ENCODE peak calls at places on chromosomes 2 and 18, in nine cellular contexts. One of them, this sample, is unnamed.
A peak's percentile ranks its signal among the peaks of the same experiment; 100 is the strongest.

GRCh38 chr2:68420254-68420910 is 46.7 kb downstream of the FBXO48 start:
- DNase-seq in astrocyte: no peak
- DNase-seq in hepatocyte: no peak
- DNase-seq in cardiac muscle cell: peak; percentile 65
- DNase-seq in stomach: no peak
- DNase-seq in mesendoderm: peak; percentile 62
- DNase-seq in colonic mucosa: no peak
- DNase-seq in neuronal stem cell: no peak
- DNase-seq in fibroblast of lung: peak; percentile 67
- DNase-seq in this sample: no peak

GRCh38 chr2:15668611-15669305 is 77.1 kb downstream of the DDX1 start:
- DNase-seq in mesendoderm: no peak
- DNase-seq in fibroblast of lung: peak; percentile 3
- DNase-seq in astrocyte: no peak
- DNase-seq in neuronal stem cell: no peak
- DNase-seq in colonic mucosa: no peak
- DNase-seq in cardiac muscle cell: peak; percentile 67
- DNase-seq in stomach: no peak
- DNase-seq in hepatocyte: peak; percentile 45
- DNase-seq in this sample: no peak

GRCh38 chr2:241994086-241994485 is 124.6 kb downstream of the RTP5 start:
- DNase-seq in colonic mucosa: no peak
- DNase-seq in hepatocyte: no peak
- DNase-seq in neuronal stem cell: no peak
- DNase-seq in stomach: peak; percentile 21
- DNase-seq in astrocyte: no peak
- DNase-seq in cardiac muscle cell: no peak
- DNase-seq in mesendoderm: no peak
- DNase-seq in fibroblast of lung: no peak
- DNase-seq in this sample: no peak

GRCh38 chr2:48601349-48601748 is 16.3 kb upstream of the GTF2A1L start:
- DNase-seq in cardiac muscle cell: peak; percentile 26
- DNase-seq in colonic mucosa: peak; percentile 23
- DNase-seq in neuronal stem cell: no peak
- DNase-seq in fibroblast of lung: peak; percentile 25
- DNase-seq in stomach: no peak
- DNase-seq in astrocyte: peak; percentile 17
- DNase-seq in hepatocyte: peak; percentile 59
- DNase-seq in mesendoderm: peak; percentile 71
- DNase-seq in this sample: peak; percentile 18

GRCh38 chr18:5964108-5964507 is 68.8 kb upstream of the TMEM200C start:
- DNase-seq in astrocyte: no peak
- DNase-seq in hepatocyte: no peak
- DNase-seq in stomach: no peak
- DNase-seq in mesendoderm: no peak
- DNase-seq in colonic mucosa: no peak
- DNase-seq in neuronal stem cell: no peak
- DNase-seq in cardiac muscle cell: no peak
- DNase-seq in fibroblast of lung: no peak
- DNase-seq in this sample: no peak

GRCh38 chr2:207825958-207826330 is 56.2 kb upstream of the FZD5 start:
- DNase-seq in mesendoderm: no peak
- DNase-seq in fibroblast of lung: no peak
- DNase-seq in neuronal stem cell: no peak
- DNase-seq in stomach: no peak
- DNase-seq in hepatocyte: no peak
- DNase-seq in colonic mucosa: no peak
- DNase-seq in astrocyte: no peak
- DNase-seq in cardiac muscle cell: no peak
- DNase-seq in this sample: no peak

GRCh38 chr2:168184896-168185513 is 62.4 kb downstream of the STK39 start:
- DNase-seq in stomach: no peak
- DNase-seq in fibroblast of lung: no peak
- DNase-seq in cardiac muscle cell: no peak
- DNase-seq in colonic mucosa: no peak
- DNase-seq in mesendoderm: no peak
- DNase-seq in hepatocyte: no peak
- DNase-seq in neuronal stem cell: no peak
- DNase-seq in astrocyte: peak; percentile 36
- DNase-seq in this sample: peak; percentile 63

GRCh38 chr2:239311132-239312040 is 89.4 kb downstream of the HDAC4 start:
- DNase-seq in neuronal stem cell: no peak
- DNase-seq in fibroblast of lung: peak; percentile 55
- DNase-seq in colonic mucosa: peak; percentile 28
- DNase-seq in cardiac muscle cell: no peak
- DNase-seq in stomach: peak; percentile 25
- DNase-seq in mesendoderm: no peak
- DNase-seq in hepatocyte: no peak
- DNase-seq in astrocyte: no peak
- DNase-seq in this sample: no peak

GRCh38 chr18:46668135-46668534 is 11.1 kb upstream of the LOXHD1 start:
- DNase-seq in fibroblast of lung: no peak
- DNase-seq in stomach: no peak
- DNase-seq in neuronal stem cell: no peak
- DNase-seq in cardiac muscle cell: no peak
- DNase-seq in mesendoderm: no peak
- DNase-seq in colonic mucosa: no peak
- DNase-seq in hepatocyte: no peak
- DNase-seq in astrocyte: no peak
- DNase-seq in this sample: no peak

GRCh38 chr2:136131484-136131960 is 13.6 kb upstream of the CXCR4 start:
- DNase-seq in mesendoderm: no peak
- DNase-seq in cardiac muscle cell: no peak
- DNase-seq in hepatocyte: no peak
- DNase-seq in neuronal stem cell: no peak
- DNase-seq in astrocyte: no peak
- DNase-seq in colonic mucosa: no peak
- DNase-seq in fibroblast of lung: no peak
- DNase-seq in stomach: no peak
- DNase-seq in this sample: no peak

GRCh38 chr18:36662000-36662399 is 166.8 kb downstream of the TPGS2 start:
- DNase-seq in hepatocyte: peak; percentile 21
- DNase-seq in astrocyte: no peak
- DNase-seq in mesendoderm: peak; percentile 72
- DNase-seq in neuronal stem cell: no peak
- DNase-seq in fibroblast of lung: peak; percentile 3
- DNase-seq in stomach: no peak
- DNase-seq in colonic mucosa: no peak
- DNase-seq in cardiac muscle cell: peak; percentile 21
- DNase-seq in this sample: no peak

GRCh38 chr2:6880200-6880733 is 2.7 kb downstream of the RSAD2 start:
- DNase-seq in fibroblast of lung: no peak
- DNase-seq in neuronal stem cell: no peak
- DNase-seq in cardiac muscle cell: peak; percentile 27
- DNase-seq in mesendoderm: no peak
- DNase-seq in astrocyte: no peak
- DNase-seq in colonic mucosa: no peak
- DNase-seq in hepatocyte: no peak
- DNase-seq in stomach: no peak
- DNase-seq in this sample: no peak

GRCh38 chr2:178845565-178846457 is 38.6 kb upstream of the TTN start:
- DNase-seq in astrocyte: peak; percentile 83
- DNase-seq in hepatocyte: no peak
- DNase-seq in colonic mucosa: no peak
- DNase-seq in neuronal stem cell: no peak
- DNase-seq in mesendoderm: no peak
- DNase-seq in cardiac muscle cell: peak; percentile 55
- DNase-seq in fibroblast of lung: peak; percentile 88
- DNase-seq in stomach: no peak
- DNase-seq in this sample: no peak

GRCh38 chr2:98665638-98666037 is 57.2 kb downstream of the UNC50 start:
- DNase-seq in cardiac muscle cell: no peak
- DNase-seq in mesendoderm: no peak
- DNase-seq in fibroblast of lung: no peak
- DNase-seq in astrocyte: no peak
- DNase-seq in stomach: no peak
- DNase-seq in colonic mucosa: no peak
- DNase-seq in hepatocyte: no peak
- DNase-seq in neuronal stem cell: no peak
- DNase-seq in this sample: no peak

GRCh38 chr2:134402385-134402784 is 148.5 kb downstream of the MGAT5 start:
- DNase-seq in cardiac muscle cell: peak; percentile 88
- DNase-seq in stomach: no peak
- DNase-seq in fibroblast of lung: peak; percentile 82
- DNase-seq in neuronal stem cell: no peak
- DNase-seq in astrocyte: peak; percentile 26
- DNase-seq in colonic mucosa: no peak
- DNase-seq in mesendoderm: no peak
- DNase-seq in hepatocyte: no peak
- DNase-seq in this sample: no peak

GRCh38 chr18:7924616-7925015 is 357.5 kb downstream of the PTPRM start:
- DNase-seq in fibroblast of lung: no peak
- DNase-seq in hepatocyte: no peak
- DNase-seq in colonic mucosa: no peak
- DNase-seq in mesendoderm: peak; percentile 75
- DNase-seq in astrocyte: no peak
- DNase-seq in cardiac muscle cell: peak; percentile 20
- DNase-seq in stomach: no peak
- DNase-seq in neuronal stem cell: no peak
- DNase-seq in this sample: no peak

GRCh38 chr2:232871418-232871834 is 1.4 kb downstream of the SNORC start:
- DNase-seq in mesendoderm: no peak
- DNase-seq in fibroblast of lung: no peak
- DNase-seq in astrocyte: no peak
- DNase-seq in colonic mucosa: no peak
- DNase-seq in hepatocyte: no peak
- DNase-seq in neuronal stem cell: no peak
- DNase-seq in cardiac muscle cell: no peak
- DNase-seq in stomach: no peak
- DNase-seq in this sample: no peak

DNA sequence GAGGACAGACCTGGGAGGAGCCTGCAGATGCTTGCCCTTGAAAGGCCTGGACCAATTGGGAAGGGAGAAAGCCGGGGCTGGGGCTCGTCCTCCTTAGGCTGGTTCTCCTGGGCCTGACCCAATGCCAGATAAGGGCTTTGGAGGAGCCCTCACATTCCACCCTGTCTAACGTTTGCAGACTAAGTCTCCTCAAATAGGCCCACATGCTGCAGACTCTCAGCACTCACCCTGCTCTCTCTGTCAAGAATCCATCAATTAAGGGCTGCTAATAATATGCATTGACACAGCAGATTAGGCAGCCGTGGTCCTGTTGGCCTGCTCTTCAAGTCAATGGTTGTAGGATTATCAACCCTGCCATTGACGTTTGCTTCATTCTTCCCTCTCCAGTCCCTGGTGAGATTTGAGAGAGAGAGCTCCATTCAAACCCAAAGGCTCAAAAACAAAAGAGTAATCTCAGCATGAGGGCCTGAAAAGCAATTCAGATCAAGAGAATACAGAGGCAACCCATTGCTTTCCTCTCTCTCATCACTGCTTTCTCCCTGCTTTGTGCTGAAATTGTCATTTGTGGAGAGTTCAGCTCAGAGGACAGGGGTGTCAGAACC is 167.6 kb downstream of the INSIG2 start:
- DNase-seq in neuronal stem cell: peak; percentile 74
- DNase-seq in fibroblast of lung: no peak
- DNase-seq in colonic mucosa: no peak
- DNase-seq in cardiac muscle cell: no peak
- DNase-seq in hepatocyte: no peak
- DNase-seq in mesendoderm: peak; percentile 62
- DNase-seq in astrocyte: no peak
- DNase-seq in stomach: no peak
- DNase-seq in this sample: no peak
- H3K27ac ChIP-seq in neuronal stem cell: peak overlapping the region; percentile 87
- H3K27ac ChIP-seq in fibroblast of lung: no peak overlapping the region
- H3K27ac ChIP-seq in colonic mucosa: no peak overlapping the region
- H3K27ac ChIP-seq in cardiac muscle cell: no peak overlapping the region
- H3K27ac ChIP-seq in hepatocyte: no peak overlapping the region
- H3K27ac ChIP-seq in mesendoderm: peak overlapping the region; percentile 1
- H3K27ac ChIP-seq in astrocyte: no peak overlapping the region
- H3K27ac ChIP-seq in stomach: no peak overlapping the region
- H3K27ac ChIP-seq in this sample: no peak overlapping the region

GRCh38 chr2:26245810-26246209 is 1.1 kb downstream of the HADHB start:
- DNase-seq in neuronal stem cell: no peak
- DNase-seq in hepatocyte: no peak
- DNase-seq in stomach: no peak
- DNase-seq in colonic mucosa: no peak
- DNase-seq in cardiac muscle cell: peak; percentile 6
- DNase-seq in astrocyte: peak; percentile 10
- DNase-seq in mesendoderm: peak; percentile 27
- DNase-seq in fibroblast of lung: peak; percentile 20
- DNase-seq in this sample: peak; percentile 27
- H3K4me1 ChIP-seq in neuronal stem cell: no peaks in the 10 kb centered on the region
- H3K4me1 ChIP-seq in hepatocyte: peaks cover 16% of the 10 kb centered on the region
- H3K4me1 ChIP-seq in stomach: peaks cover 50% of the 10 kb centered on the region
- H3K4me1 ChIP-seq in colonic mucosa: peaks cover 16% of the 10 kb centered on the region
- H3K4me1 ChIP-seq in cardiac muscle cell: peaks cover 15% of the 10 kb centered on the region
- H3K4me1 ChIP-seq in astrocyte: peaks cover 19% of the 10 kb centered on the region
- H3K4me1 ChIP-seq in mesendoderm: no peaks in the 10 kb centered on the region
- H3K4me1 ChIP-seq in fibroblast of lung: peaks cover 7% of the 10 kb centered on the region
- H3K4me1 ChIP-seq in this sample: peaks cover 19% of the 10 kb centered on the region

GRCh38 chr2:201444676-201445441 is 6.4 kb downstream of the TRAK2 start:
- DNase-seq in colonic mucosa: no peak
- DNase-seq in mesendoderm: no peak
- DNase-seq in neuronal stem cell: no peak
- DNase-seq in fibroblast of lung: no peak
- DNase-seq in stomach: no peak
- DNase-seq in astrocyte: peak; percentile 55
- DNase-seq in cardiac muscle cell: peak; percentile 29
- DNase-seq in hepatocyte: no peak
- DNase-seq in this sample: no peak
- H3K27ac ChIP-seq in colonic mucosa: no peak overlapping the region
- H3K27ac ChIP-seq in mesendoderm: no peak overlapping the region
- H3K27ac ChIP-seq in neuronal stem cell: no peak overlapping the region
- H3K27ac ChIP-seq in fibroblast of lung: no peak overlapping the region
- H3K27ac ChIP-seq in stomach: no peak overlapping the region
- H3K27ac ChIP-seq in astrocyte: no peak overlapping the region
- H3K27ac ChIP-seq in cardiac muscle cell: no peak overlapping the region
- H3K27ac ChIP-seq in hepatocyte: no peak overlapping the region
- H3K27ac ChIP-seq in this sample: peak overlapping the region; percentile 10

GRCh38 chr2:46382331-46383112 is 85.3 kb downstream of the EPAS1 start:
- DNase-seq in fibroblast of lung: no peak
- DNase-seq in colonic mucosa: no peak
- DNase-seq in cardiac muscle cell: no peak
- DNase-seq in mesendoderm: no peak
- DNase-seq in stomach: no peak
- DNase-seq in neuronal stem cell: no peak
- DNase-seq in astrocyte: no peak
- DNase-seq in hepatocyte: no peak
- DNase-seq in this sample: no peak

GRCh38 chr2:46385786-46386577 is 88.8 kb downstream of the EPAS1 start:
- DNase-seq in astrocyte: no peak
- DNase-seq in colonic mucosa: no peak
- DNase-seq in fibroblast of lung: peak; percentile 88
- DNase-seq in neuronal stem cell: no peak
- DNase-seq in hepatocyte: no peak
- DNase-seq in mesendoderm: no peak
- DNase-seq in stomach: no peak
- DNase-seq in cardiac muscle cell: peak; percentile 75
- DNase-seq in this sample: peak; percentile 68

GRCh38 chr2:46383113-46383395 is 85.8 kb downstream of the EPAS1 start:
- DNase-seq in fibroblast of lung: no peak
- DNase-seq in stomach: no peak
- DNase-seq in mesendoderm: no peak
- DNase-seq in neuronal stem cell: no peak
- DNase-seq in cardiac muscle cell: no peak
- DNase-seq in astrocyte: no peak
- DNase-seq in colonic mucosa: no peak
- DNase-seq in hepatocyte: no peak
- DNase-seq in this sample: no peak

GRCh38 chr2:46383784-46384456 is 86.7 kb downstream of the EPAS1 start:
- DNase-seq in astrocyte: no peak
- DNase-seq in colonic mucosa: no peak
- DNase-seq in cardiac muscle cell: no peak
- DNase-seq in hepatocyte: no peak
- DNase-seq in fibroblast of lung: no peak
- DNase-seq in stomach: no peak
- DNase-seq in mesendoderm: no peak
- DNase-seq in neuronal stem cell: no peak
- DNase-seq in this sample: no peak

GRCh38 chr2:46384457-46384815 is 87.2 kb downstream of the EPAS1 start:
- DNase-seq in fibroblast of lung: no peak
- DNase-seq in hepatocyte: no peak
- DNase-seq in mesendoderm: no peak
- DNase-seq in neuronal stem cell: no peak
- DNase-seq in stomach: no peak
- DNase-seq in astrocyte: no peak
- DNase-seq in colonic mucosa: no peak
- DNase-seq in cardiac muscle cell: no peak
- DNase-seq in this sample: no peak
- H3K4me1 ChIP-seq in fibroblast of lung: peaks cover 15% of the 10 kb centered on the region
- H3K4me1 ChIP-seq in hepatocyte: no peaks in the 10 kb centered on the region
- H3K4me1 ChIP-seq in mesendoderm: no peaks in the 10 kb centered on the region
- H3K4me1 ChIP-seq in neuronal stem cell: no peaks in the 10 kb centered on the region
- H3K4me1 ChIP-seq in stomach: peaks cover 4% of the 10 kb centered on the region
- H3K4me1 ChIP-seq in astrocyte: no peaks in the 10 kb centered on the region
- H3K4me1 ChIP-seq in colonic mucosa: no peaks in the 10 kb centered on the region
- H3K4me1 ChIP-seq in cardiac muscle cell: no peaks in the 10 kb centered on the region
- H3K4me1 ChIP-seq in this sample: peaks cover 9% of the 10 kb centered on the region